ENCODE peak calls at places on chromosomes 12 and 14, in ten cellular contexts. S is stimulated activated CD4-positive, alpha-beta T cell treated with anti-CD3 and anti-CD28 coated beads, Interleukin-15, amount 100 ng/mL, for 1 hour; H is BJ; V is endothelial cell; T is cardiac muscle cell; G is LoVo; C is activated naive CD8-positive, alpha-beta T cell treated with anti-CD3 and anti-CD28 coated beads, Interleukin-2, amount 10 ng/mL, durations not matched to agents 7 days and 5 days; M is midbrain; I is M059J; A is GM23248. B is an unnamed sample.
A peak's percentile ranks its signal among the peaks of the same experiment; 100 is the strongest.

GRCh38 chr12:124861898-124862676 is 1.6 kb downstream of the SCARB1 start:
- DNase-seq in S (no peak), H (no peak), V (no peak), T (no peak), G (no peak), C (no peak), M (peak; percentile 45), I (no peak), A (no peak), B (no peak)

GRCh38 chr12:4379410-4379809 is at the start of gene FGF23:
- DNase-seq in S (no peak), H (no peak), V (peak; percentile 34), T (peak; percentile 89), G (no peak), C (no peak), M (no peak), I (peak; percentile 19), A (no peak), B (no peak)

GRCh38 chr14:52267501-52268190 is at the start of gene PTGDR:
- DNase-seq in S (no peak), H (no peak), V (peak; percentile 31), T (peak; percentile 27), G (no peak), C (peak; percentile 61), M (no peak), I (peak; percentile 14), A (peak; percentile 53), B (no peak)

GRCh38 chr14:20662968-20663731 is 21.2 kb upstream of the RNASE4 start:
- DNase-seq in S (peak; percentile 51), H (no peak), V (peak; percentile 68), T (peak; percentile 27), G (peak; percentile 73), C (peak; percentile 75), M (peak; percentile 40), I (peak; percentile 81), A (peak; percentile 72), B (no peak)

GRCh38 chr12:88299567-88300101 is 157.5 kb downstream of the TMTC3 start:
- DNase-seq in S (no peak), H (peak; percentile 95), V (no peak), T (no peak), G (peak; percentile 27), C (no peak), M (no peak), I (peak; percentile 97), A (peak; percentile 98), B (no peak)

GRCh38 chr12:50923361-50924130 is 28.8 kb upstream of the HIGD1C start:
- DNase-seq in S (no peak), H (no peak), V (no peak), T (no peak), G (no peak), C (no peak), M (no peak), I (no peak), A (peak; percentile 41), B (no peak)

GRCh38 chr14:20093442-20093841 is 17.1 kb upstream of the OR4K17 start:
- DNase-seq in S (no peak), H (no peak), V (no peak), T (no peak), G (no peak), C (no peak), M (no peak), I (no peak), A (no peak), B (no peak)

GRCh38 chr12:50055831-50056628 is 1.4 kb upstream of the ASIC1 start:
- DNase-seq in S (peak; percentile 36), H (no peak), V (peak; percentile 59), T (peak; percentile 70), G (peak; percentile 63), C (peak; percentile 72), M (peak; percentile 54), I (peak; percentile 52), A (peak; percentile 69), B (no peak)

GRCh38 chr14:46571970-46572369 is 79.6 kb downstream of the RPL10L start:
- DNase-seq in S (no peak), H (no peak), V (no peak), T (no peak), G (no peak), C (no peak), M (no peak), I (peak; percentile 3), A (peak; percentile 1), B (no peak)

GRCh38 chr12:111254106-111254505 is 114.8 kb downstream of the PHETA1 start:
- DNase-seq in S (no peak), H (no peak), V (no peak), T (no peak), G (no peak), C (no peak), M (no peak), I (no peak), A (no peak), B (no peak)

GRCh38 chr12:120849765-120850164 is 54.4 kb downstream of the SPPL3 start:
- DNase-seq in S (no peak), H (no peak), V (no peak), T (peak; percentile 59), G (no peak), C (no peak), M (no peak), I (peak; percentile 84), A (peak; percentile 33), B (no peak)

GRCh38 chr12:132014915-132015280 is 65.2 kb downstream of the EP400 start:
- DNase-seq in S (no peak), H (no peak), V (no peak), T (no peak), G (no peak), C (peak; percentile 27), M (no peak), I (no peak), A (no peak), B (no peak)

GRCh38 chr12:74889563-74890236 is 319.9 kb downstream of the KCNC2 start:
- DNase-seq in S (no peak), H (no peak), V (no peak), T (no peak), G (no peak), C (no peak), M (no peak), I (peak; percentile 64), A (peak; percentile 39), B (no peak)

GRCh38 chr12:65532162-65532561 is 253.7 kb downstream of the MSRB3 start:
- DNase-seq in S (no peak), H (peak; percentile 29), V (no peak), T (no peak), G (no peak), C (no peak), M (no peak), I (peak; percentile 46), A (peak; percentile 65), B (no peak)

GRCh38 chr14:50599700-50600444 is 39.9 kb downstream of the ATL1 start:
- DNase-seq in S (no peak), H (no peak), V (no peak), T (peak; percentile 53), G (peak; percentile 82), C (no peak), M (peak; percentile 74), I (peak; percentile 43), A (peak; percentile 63), B (no peak)

B was measured in mesothelial cell of epicardium.